ENCODE peak calls at places on chromosomes 11 and 22, in nine cellular contexts. Z is GM23338, J is GM12892, D is K562, F is prostate gland, T is GM12891, W is spleen, K is transverse colon, U is endothelial cell of umbilical vein. N is an unnamed sample.

GRCh38 chr11:11521306-11522002 is 100.4 kb downstream of the GALNT18 start:
- DNase-seq in Z (no peak), J (no peak), D (no peak), F (no peak), T (no peak), W (no peak), K (no peak), U (no peak), N (no peak)

GRCh38 chr22:17471901-17472566 is 91.3 kb upstream of the SLC25A18 start:
- DNase-seq in Z (peak; percentile 63), J (no peak), D (no peak), F (no peak), T (no peak), W (no peak), K (no peak), U (no peak), N (no peak)

GRCh38 chr11:119788911-119789560 is 60.0 kb upstream of the NECTIN1 start:
- DNase-seq in Z (no peak), J (no peak), D (no peak), F (no peak), T (no peak), W (peak; percentile 72), K (no peak), U (no peak), N (no peak)

GRCh38 chr11:72010529-72011233 is 12.0 kb downstream of the IL18BP start:
- DNase-seq in Z (no peak), J (no peak), D (no peak), F (no peak), T (no peak), W (no peak), K (no peak), U (no peak), N (peak; percentile 55)

GRCh38 chr11:109486129-109486528 is 64.1 kb downstream of the C11orf87 start:
- DNase-seq in Z (no peak), J (no peak), D (no peak), F (no peak), T (no peak), W (no peak), K (no peak), U (no peak), N (no peak)

GRCh38 chr11:35525501-35526175 is at the start of gene PAMR1:
- DNase-seq in Z (peak; percentile 89), J (peak; percentile 18), D (no peak), F (peak; percentile 28), T (peak; percentile 21), W (peak; percentile 71), K (peak; percentile 29), U (no peak), N (peak; percentile 86)

GRCh38 chr11:117600261-117600783 is 196.7 kb downstream of the DSCAML1 start:
- DNase-seq in Z (no peak), J (no peak), D (no peak), F (no peak), T (no peak), W (no peak), K (no peak), U (no peak), N (peak; percentile 29)

GRCh38 chr11:109971184-109971523 is 122.0 kb upstream of the ZC3H12C start:
- DNase-seq in Z (peak; percentile 20), J (no peak), D (no peak), F (no peak), T (no peak), W (no peak), K (no peak), U (peak; percentile 94), N (no peak)

GRCh38 chr11:109377039-109377742 is 44.8 kb upstream of the C11orf87 start:
- DNase-seq in Z (peak; percentile 13), J (no peak), D (no peak), F (no peak), T (no peak), W (no peak), K (no peak), U (no peak), N (no peak)

GRCh38 chr11:114736806-114737205 is 58.5 kb downstream of the NXPE2 start:
- DNase-seq in Z (no peak), J (no peak), D (no peak), F (no peak), T (no peak), W (no peak), K (no peak), U (no peak), N (no peak)

GRCh38 chr11:57499413-57499982 is 16.0 kb downstream of the SLC43A1 start:
- DNase-seq in Z (peak; percentile 99), J (peak; percentile 82), D (peak; percentile 100), F (peak; percentile 94), T (peak; percentile 98), W (peak; percentile 95), K (peak; percentile 95), U (peak; percentile 97), N (peak; percentile 97)

GRCh38 chr22:27399161-27399560 is 402.4 kb downstream of the MN1 start:
- DNase-seq in Z (no peak), J (no peak), D (no peak), F (no peak), T (no peak), W (peak; percentile 36), K (no peak), U (no peak), N (no peak)

GRCh38 chr22:48343461-48343860 is 1484.2 kb downstream of the BRD1 start:
- DNase-seq in Z (no peak), J (no peak), D (no peak), F (no peak), T (no peak), W (no peak), K (no peak), U (no peak), N (no peak)

GRCh38 chr11:112524808-112525207 is 264.1 kb upstream of the PLET1 start:
- DNase-seq in Z (no peak), J (no peak), D (no peak), F (no peak), T (no peak), W (no peak), K (peak; percentile 26), U (no peak), N (no peak)

GRCh38 chr11:43639224-43639623 is 41.3 kb upstream of the HSD17B12 start:
- DNase-seq in Z (no peak), J (no peak), D (no peak), F (no peak), T (no peak), W (no peak), K (no peak), U (no peak), N (no peak)

GRCh38 chr11:124722176-124722575 is 17.6 kb upstream of the NRGN start:
- DNase-seq in Z (no peak), J (no peak), D (no peak), F (no peak), T (no peak), W (no peak), K (no peak), U (no peak), N (no peak)

GRCh38 chr11:124725719-124726105 is 14.0 kb upstream of the NRGN start:
- DNase-seq in Z (no peak), J (no peak), D (no peak), F (no peak), T (no peak), W (no peak), K (no peak), U (peak; percentile 75), N (no peak)

GRCh38 chr11:124719534-124719933 is 20.2 kb upstream of the NRGN start:
- DNase-seq in Z (no peak), J (no peak), D (no peak), F (no peak), T (no peak), W (no peak), K (no peak), U (no peak), N (no peak)

GRCh38 chr11:124724854-124725718 is 14.7 kb upstream of the NRGN start:
- DNase-seq in Z (no peak), J (no peak), D (no peak), F (no peak), T (no peak), W (peak; percentile 74), K (peak; percentile 42), U (no peak), N (no peak)
- TF ChIP-seq POLR2AphosphoS5 in Z (no peak), J (no peak), D (no peak), F (no peak), T (no peak), W (no peak), K (no peak), U (no peak), N (no peak)

DNA sequence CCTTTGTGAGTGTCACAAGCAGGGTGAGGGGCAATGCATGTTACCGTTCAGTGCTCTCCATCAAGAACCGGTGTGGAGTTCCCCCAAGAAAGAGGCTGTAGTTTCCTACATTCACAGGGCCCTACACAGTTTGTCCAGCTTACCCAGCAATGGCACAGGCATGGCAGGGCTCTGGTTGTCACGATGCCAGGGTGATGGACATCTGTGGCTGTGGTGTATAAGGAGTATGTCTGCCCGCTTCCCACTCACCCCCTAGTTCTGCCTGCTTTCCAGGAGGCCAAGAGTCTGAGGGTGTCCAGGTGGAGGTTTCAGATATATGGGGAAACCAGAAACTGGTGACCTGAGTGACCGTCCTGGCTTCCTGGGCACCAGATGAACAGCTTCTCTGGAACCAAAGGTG is 116.1 kb downstream of the PKNOX2 start:
- DNase-seq in Z (no peak), J (no peak), D (no peak), F (no peak), T (no peak), W (no peak), K (no peak), U (no peak), N (no peak)
- TF ChIP-seq POLR2AphosphoS5 in Z (no peak), J (no peak), D (no peak), F (no peak), T (no peak), W (no peak), K (no peak), U (no peak), N (no peak)

GRCh38 chr22:35195821-35196220 is 61.5 kb upstream of the HMGXB4 start:
- DNase-seq in Z (no peak), J (no peak), D (no peak), F (no peak), T (no peak), W (no peak), K (no peak), U (no peak), N (no peak)
- TF ChIP-seq POLR2AphosphoS5 in Z (no peak), J (no peak), D (no peak), F (no peak), T (no peak), W (no peak), K (no peak), U (no peak), N (no peak)

GRCh38 chr11:18395735-18396504 is 1.6 kb downstream of the LDHA start:
- DNase-seq in Z (peak; percentile 97), J (peak; percentile 87), D (peak; percentile 92), F (peak; percentile 97), T (peak; percentile 85), W (peak; percentile 99), K (peak; percentile 98), U (peak; percentile 100), N (peak; percentile 99)

GRCh38 chr11:18393581-18394299 is 623 bp upstream of the LDHA start:
- DNase-seq in Z (no peak), J (no peak), D (no peak), F (no peak), T (no peak), W (peak; percentile 82), K (no peak), U (no peak), N (no peak)

GRCh38 chr11:18394928-18395734 is 768 bp downstream of the LDHA start:
- DNase-seq in Z (peak; percentile 40), J (no peak), D (peak; percentile 24), F (peak; percentile 10), T (no peak), W (peak; percentile 78), K (peak; percentile 34), U (peak; percentile 45), N (peak; percentile 63)

GRCh38 chr11:18394300-18394927 is at the start of gene LDHA:
- DNase-seq in Z (peak; percentile 88), J (peak; percentile 95), D (peak; percentile 96), F (peak; percentile 96), T (peak; percentile 87), W (peak; percentile 100), K (peak; percentile 99), U (peak; percentile 93), N (peak; percentile 99)

GRCh38 chr11:18397921-18398320 is 3.6 kb downstream of the LDHA start:
- DNase-seq in Z (no peak), J (no peak), D (no peak), F (no peak), T (no peak), W (no peak), K (no peak), U (no peak), N (no peak)
- TF ChIP-seq POLR2AphosphoS5 in Z (no peak), J (peak; percentile 10), D (no peak), F (no peak), T (no peak), W (no peak), K (no peak), U (no peak), N (no peak)